ENCODE peak calls at places on chromosome 16, in seven cellular contexts. R is lower lobe of right lung; X is heart left ventricle; F is upper lobe of left lung; I is pancreas; Z is K562; O is CD8-positive, alpha-beta T cell. P is an unnamed sample. For H3K4me1, the result is how much of the 10 kb centered on the place peaks cover.

GRCh38 chr16:46853713-46854443 is 22.9 kb upstream of the C16orf87 start:
- ATAC-seq in R (peak), X (peak), F (peak), I (peak), Z (peak), O (no peak), P (peak)

GRCh38 chr16:79400462-79401149 is 199.9 kb downstream of the MAF start:
- ATAC-seq in R (no peak), X (no peak), F (no peak), I (no peak), Z (peak), O (no peak), P (no peak)

GRCh38 chr16:67246081-67246944 is 968 bp downstream of the FHOD1 start:
- ATAC-seq in R (peak), X (peak), F (peak), I (peak), Z (peak), O (peak), P (peak)

GRCh38 chr16:54067317-54068065 is 219.1 kb downstream of the IRX3 start:
- ATAC-seq in R (no peak), X (no peak), F (no peak), I (no peak), Z (no peak), O (no peak), P (no peak)

GRCh38 chr16:14232106-14232890 is 161.2 kb downstream of the MRTFB start:
- ATAC-seq in R (no peak), X (no peak), F (no peak), I (peak), Z (no peak), O (no peak), P (no peak)

GRCh38 chr16:20409398-20410152 is at the start of gene ACSM5:
- ATAC-seq in R (peak), X (peak), F (peak), I (no peak), Z (no peak), O (no peak), P (peak)

GRCh38 chr16:19698480-19699465 is 19.3 kb downstream of the KNOP1 start:
- ATAC-seq in R (no peak), X (no peak), F (no peak), I (peak), Z (no peak), O (no peak), P (peak)

GRCh38 chr16:82083710-82084353 is 48.8 kb downstream of the HSD17B2 start:
- ATAC-seq in R (no peak), X (no peak), F (no peak), I (no peak), Z (no peak), O (no peak), P (no peak)

GRCh38 chr16:4403133-4403949 is 13.1 kb downstream of the CORO7 start:
- ATAC-seq in R (peak), X (peak), F (no peak), I (no peak), Z (no peak), O (peak), P (no peak)

GRCh38 chr16:70696952-70697600 is 11.2 kb upstream of the MTSS2 start:
- ATAC-seq in R (peak), X (no peak), F (no peak), I (no peak), Z (no peak), O (peak), P (no peak)

GRCh38 chr16:47721016-47721673 is 260.0 kb downstream of the PHKB start:
- ATAC-seq in R (peak), X (no peak), F (no peak), I (no peak), Z (no peak), O (no peak), P (no peak)

GRCh38 chr16:15435216-15435864 is 952 bp downstream of the BMERB1 start:
- ATAC-seq in R (peak), X (no peak), F (peak), I (peak), Z (no peak), O (no peak), P (no peak)

GRCh38 chr16:25020112-25020591 is 5.0 kb upstream of the ARHGAP17 start:
- ATAC-seq in R (no peak), X (no peak), F (no peak), I (no peak), Z (no peak), O (no peak), P (no peak)

GRCh38 chr16:3706253-3707145 is 10.8 kb downstream of the TRAP1 start:
- ATAC-seq in R (no peak), X (no peak), F (no peak), I (no peak), Z (peak), O (no peak), P (no peak)

GRCh38 chr16:68458551-68458950 is 10.2 kb upstream of the SMPD3 start:
- ATAC-seq in R (no peak), X (no peak), F (no peak), I (no peak), Z (no peak), O (no peak), P (no peak)

GRCh38 chr16:74570412-74571301 is 36.3 kb downstream of the GLG1 start:
- ATAC-seq in R (no peak), X (peak), F (no peak), I (peak), Z (no peak), O (no peak), P (no peak)

GRCh38 chr16:72853575-72853974 is 194.4 kb downstream of the ZFHX3 start:
- ATAC-seq in R (no peak), X (no peak), F (peak), I (no peak), Z (no peak), O (no peak), P (no peak)

GRCh38 chr16:82067042-82067809 is 32.2 kb downstream of the HSD17B2 start:
- ATAC-seq in R (no peak), X (no peak), F (no peak), I (no peak), Z (no peak), O (no peak), P (no peak)

GRCh38 chr16:24972608-24973220 is 42.5 kb downstream of the ARHGAP17 start:
- ATAC-seq in R (no peak), X (no peak), F (no peak), I (no peak), Z (no peak), O (no peak), P (no peak)

GRCh38 chr16:56603589-56603988 is 4.8 kb upstream of the MT2A start:
- ATAC-seq in R (no peak), X (peak), F (no peak), I (no peak), Z (peak), O (no peak), P (no peak)

GRCh38 chr16:53433930-53434435 is 288 bp upstream of the RBL2 start:
- ATAC-seq in R (no peak), X (no peak), F (peak), I (no peak), Z (no peak), O (peak), P (no peak)

GRCh38 chr16:68732068-68732680 is 4.9 kb upstream of the CDH1 start:
- ATAC-seq in R (peak), X (no peak), F (peak), I (peak), Z (peak), O (no peak), P (no peak)

GRCh38 chr16:8103649-8104289 is 486.5 kb downstream of the TMEM114 start:
- ATAC-seq in R (peak), X (no peak), F (no peak), I (no peak), Z (peak), O (no peak), P (no peak)

GRCh38 chr16:70661918-70662641 is 15.7 kb downstream of the IL34 start:
- ATAC-seq in R (no peak), X (peak), F (no peak), I (no peak), Z (peak), O (no peak), P (peak)

GRCh38 chr16:50742521-50743150 is 750 bp downstream of the CYLD start:
- ATAC-seq in R (no peak), X (no peak), F (no peak), I (no peak), Z (no peak), O (peak), P (no peak)

GRCh38 chr16:85173077-85173980 is 61.1 kb upstream of the CIBAR2 start:
- ATAC-seq in R (no peak), X (no peak), F (no peak), I (no peak), Z (peak), O (no peak), P (no peak)
- H3K4me1 ChIP-seq in R (half or more), X (half or more), F (half or more), I (under half), Z (under half), O (under half), P (under half)

DNA sequence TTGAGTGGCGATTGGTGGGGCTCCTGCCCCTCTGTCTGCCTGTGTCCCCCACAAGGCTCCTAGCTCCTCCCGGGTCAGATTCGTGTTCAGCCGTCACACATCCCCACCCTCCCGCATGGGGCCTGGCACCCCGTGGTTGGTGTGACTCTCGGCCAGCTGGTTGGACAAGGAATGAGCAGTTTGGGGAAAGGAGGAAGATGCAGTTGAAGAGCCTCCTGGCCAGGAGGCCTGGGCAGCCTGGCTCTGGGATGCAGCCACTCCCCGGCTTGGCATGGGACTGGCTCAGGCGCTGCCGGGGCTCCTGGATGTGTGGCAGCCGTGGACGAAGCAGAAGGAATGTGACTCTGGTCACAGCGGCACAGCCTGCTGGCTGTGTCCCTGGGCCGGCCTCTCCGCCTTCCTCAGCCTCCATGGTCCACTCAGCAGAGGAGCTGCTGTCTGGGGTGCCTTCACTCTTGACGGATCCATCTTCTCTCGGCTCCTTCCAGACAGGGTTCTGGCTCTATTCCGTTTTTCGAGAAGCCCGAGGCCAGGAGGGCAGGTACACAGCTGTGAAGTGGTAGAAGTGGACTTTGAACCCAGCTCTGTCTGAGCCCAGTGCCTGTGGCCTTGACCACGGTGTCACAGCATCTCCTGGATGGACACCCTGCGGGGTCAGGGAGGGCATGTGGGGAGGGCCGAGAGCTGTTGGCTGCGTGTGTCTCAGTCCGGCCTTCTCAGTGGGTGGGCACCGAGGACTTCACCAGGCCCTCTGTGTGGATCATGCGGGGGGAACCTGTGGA is 2.1 kb downstream of the TRAF7 start:
- ATAC-seq in R (no peak), X (no peak), F (no peak), I (no peak), Z (no peak), O (no peak), P (no peak)
- H3K4me1 ChIP-seq in R (half or more), X (half or more), F (half or more), I (under half), Z (under half), O (under half), P (under half)

GRCh38 chr16:31455601-31456314 is 3.5 kb upstream of the ARMC5 start:
- ATAC-seq in R (no peak), X (no peak), F (no peak), I (no peak), Z (no peak), O (no peak), P (no peak)

GRCh38 chr16:31452631-31453106 is 6.6 kb upstream of the ARMC5 start:
- ATAC-seq in R (peak), X (peak), F (peak), I (no peak), Z (peak), O (no peak), P (peak)

GRCh38 chr16:31451681-31452351 is 7.5 kb upstream of the ARMC5 start:
- ATAC-seq in R (peak), X (peak), F (peak), I (peak), Z (peak), O (no peak), P (peak)

GRCh38 chr16:31451201-31451600 is 8.1 kb upstream of the ARMC5 start:
- ATAC-seq in R (no peak), X (no peak), F (no peak), I (no peak), Z (no peak), O (no peak), P (no peak)

DNA sequence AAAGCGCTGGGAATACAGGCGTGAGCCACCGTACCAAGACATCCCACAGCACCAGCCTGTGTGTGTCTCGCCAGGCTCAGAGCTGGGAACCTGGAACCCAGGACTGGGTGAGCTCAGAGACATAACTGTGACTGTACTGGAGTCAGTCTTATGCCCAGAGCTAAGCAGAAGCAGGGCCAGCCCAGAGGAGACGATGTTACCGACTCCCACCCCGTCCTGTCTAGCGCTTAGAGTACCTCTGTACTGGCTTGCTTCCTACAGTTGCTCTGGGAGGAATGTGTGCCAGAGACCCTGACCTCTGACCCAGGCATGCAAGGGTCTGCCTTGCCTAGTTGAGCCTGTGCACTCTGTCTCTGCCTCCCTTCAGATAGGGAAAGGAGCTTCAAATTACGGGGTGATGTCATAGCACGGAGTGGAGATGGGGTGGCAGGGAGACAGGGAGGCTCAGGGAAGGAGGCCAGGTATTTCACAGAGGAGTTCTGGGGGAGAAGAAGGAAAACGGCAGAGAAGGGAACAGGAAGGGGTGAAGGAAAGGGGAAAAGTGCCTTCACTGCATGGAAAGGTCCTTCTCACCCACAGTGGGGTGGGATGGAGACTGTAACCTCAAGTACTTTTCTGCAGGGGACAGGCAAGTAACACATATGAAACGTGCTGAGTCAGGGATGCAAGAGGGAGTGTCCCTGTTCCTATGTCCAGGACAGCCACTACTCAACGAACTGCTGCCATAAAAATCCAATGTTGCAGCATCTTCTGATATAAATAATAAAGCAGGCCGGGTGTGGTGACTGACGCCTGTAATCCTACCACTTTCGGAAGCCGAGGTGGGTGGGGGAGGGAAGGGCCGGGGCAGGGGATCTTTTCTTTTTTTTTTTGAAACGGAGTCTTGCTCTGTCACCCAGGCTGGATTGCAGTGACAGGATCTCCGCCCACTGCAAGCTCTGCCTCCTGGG is 5.8 kb upstream of the ARMC5 start:
- ATAC-seq in R (peak), X (peak), F (peak), I (no peak), Z (peak), O (no peak), P (peak)
- H3K4me1 ChIP-seq in R (half or more), X (half or more), F (half or more), I (under half), Z (half or more), O (under half), P (under half)

DNA sequence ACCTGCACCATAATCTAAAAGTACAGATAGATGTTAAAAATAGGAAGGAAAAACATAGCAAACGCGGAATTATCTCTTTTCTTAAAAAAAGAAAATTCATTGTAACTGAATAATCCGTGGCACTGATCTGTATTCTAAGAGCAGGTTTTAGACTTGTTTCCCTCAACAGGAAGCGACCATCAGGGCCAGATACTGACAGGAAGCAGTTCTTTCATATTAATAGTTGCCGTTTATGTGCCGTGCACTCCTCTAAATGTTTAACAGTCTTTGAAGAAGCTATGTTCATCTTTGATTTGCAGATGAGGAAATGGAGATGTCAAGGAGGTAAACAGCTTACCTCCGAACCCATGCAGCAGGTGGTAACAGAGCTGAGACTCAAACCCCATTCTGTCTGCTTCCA is 23.6 kb downstream of the DYNLRB2 start:
- ATAC-seq in R (no peak), X (no peak), F (no peak), I (no peak), Z (no peak), O (peak), P (no peak)
- H3K4me1 ChIP-seq in R (under half), X (under half), F (under half), I (under half), Z (under half), O (under half), P (under half)

DNA sequence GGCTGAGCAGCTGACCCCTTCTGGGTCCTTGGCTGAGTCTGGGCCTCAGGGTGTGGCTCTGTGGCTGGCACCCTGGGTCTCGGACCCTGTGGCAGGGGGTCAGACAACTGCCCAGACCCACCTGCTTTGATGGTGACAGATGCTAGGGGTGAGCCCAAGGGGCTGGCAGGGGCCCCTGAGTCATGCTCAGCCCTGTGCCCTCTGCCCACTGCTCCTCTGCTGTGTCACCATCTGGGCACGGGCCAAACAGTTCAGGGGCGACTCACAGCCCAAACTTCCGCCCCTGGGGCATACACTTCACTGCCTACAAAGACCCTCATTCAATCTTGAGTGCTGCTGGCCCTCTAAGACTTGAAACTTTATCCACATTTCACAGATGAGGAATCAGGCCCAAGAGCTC is 5.7 kb downstream of the ADGRG1 start:
- ATAC-seq in R (no peak), X (no peak), F (no peak), I (no peak), Z (no peak), O (no peak), P (no peak)
- H3K4me1 ChIP-seq in R (under half), X (half or more), F (under half), I (under half), Z (under half), O (under half), P (under half)

DNA sequence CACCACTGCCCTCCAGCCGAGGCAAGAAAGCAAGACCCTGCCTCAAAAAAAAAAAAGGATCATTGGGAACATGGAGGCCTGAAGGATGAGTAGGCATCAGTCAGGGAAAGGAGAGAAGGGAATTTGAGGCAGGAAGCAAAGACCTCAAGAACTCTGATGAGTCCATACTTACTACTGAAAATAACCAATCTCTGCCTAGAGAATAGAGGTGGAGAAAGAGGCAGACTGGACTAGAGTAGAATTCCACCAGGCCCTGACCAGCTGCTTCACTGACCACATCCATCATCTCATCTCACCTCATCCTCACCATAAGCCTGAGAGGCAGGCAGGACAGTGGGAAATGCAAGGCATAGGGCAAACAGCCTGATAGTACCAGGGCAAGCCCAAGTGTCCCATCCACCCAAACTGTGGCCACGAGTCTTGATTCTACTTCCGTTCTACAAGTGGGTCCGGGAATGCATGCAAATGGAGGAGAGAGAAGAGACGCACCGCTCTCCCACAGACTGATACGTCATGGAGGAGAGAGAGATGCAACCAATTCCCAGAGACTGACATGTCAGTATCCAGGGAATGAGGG is 17.1 kb downstream of the ANKRD11 start:
- ATAC-seq in R (no peak), X (no peak), F (no peak), I (no peak), Z (no peak), O (no peak), P (no peak)
- H3K4me1 ChIP-seq in R (half or more), X (half or more), F (half or more), I (under half), Z (under half), O (half or more), P (under half)

DNA sequence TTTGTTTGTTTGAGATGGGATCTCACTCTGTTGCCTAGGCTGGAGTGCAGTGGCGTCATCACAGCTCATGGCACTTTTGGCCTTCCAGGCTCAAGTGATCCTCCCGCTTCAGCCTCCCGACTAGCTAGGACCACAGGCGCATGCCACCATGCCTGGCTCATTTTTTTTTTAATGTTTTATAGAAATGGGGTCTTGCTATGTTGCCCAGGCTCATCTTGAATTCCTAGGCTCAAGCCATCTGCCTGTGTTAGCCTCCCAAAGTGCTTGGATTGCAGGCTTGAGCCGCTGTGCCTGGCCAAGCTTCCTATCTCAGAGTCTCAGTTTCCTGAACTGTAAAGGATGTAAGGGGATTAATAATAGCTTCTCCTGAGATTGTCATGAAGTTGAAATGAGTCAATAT is 8.0 kb downstream of the SBK1 start:
- ATAC-seq in R (no peak), X (no peak), F (no peak), I (no peak), Z (no peak), O (no peak), P (no peak)
- H3K4me1 ChIP-seq in R (under half), X (under half), F (under half), I (under half), Z (under half), O (half or more), P (under half)

GRCh38 chr16:85905110-85906095 is 6.4 kb downstream of the IRF8 start:
- ATAC-seq in R (peak), X (no peak), F (no peak), I (no peak), Z (no peak), O (no peak), P (no peak)
- H3K4me1 ChIP-seq in R (under half), X (under half), F (under half), I (under half), Z (under half), O (under half), P (under half)